ENCODE peak calls at places on chromosomes 12 and 14, in eight cellular contexts. Q is stimulated activated CD8-positive, alpha-beta memory T cell treated with anti-CD3 and anti-CD28 coated beads, Interleukin-15, amount 100 ng/mL, for 24 hours; K is CD8-positive, alpha-beta T cell; L is stimulated activated CD4-positive, alpha-beta T cell treated with anti-CD3 and anti-CD28 coated beads, Interleukin-2, amount 100 ng/mL, for 48 hours; P is astrocyte; U is SK-N-SH; O is NCI-H345; F is left ventricle myocardium inferior. Y is an unnamed sample.

GRCh38 chr14:51518681-51519080 is 133.0 kb upstream of the FRMD6 start:
- DNase-seq in Q (no peak), K (no peak), L (no peak), P (no peak), U (no peak), O (no peak), F (no peak), Y (no peak)

GRCh38 chr12:120760349-120761245 is 35.0 kb downstream of the ACADS start:
- DNase-seq in Q (no peak), K (no peak), L (no peak), P (no peak), U (no peak), O (peak), F (no peak), Y (no peak)

GRCh38 chr14:59116984-59117415 is 71.5 kb upstream of the DAAM1 start:
- DNase-seq in Q (no peak), K (no peak), L (no peak), P (peak), U (no peak), O (peak), F (no peak), Y (peak)

GRCh38 chr14:61188936-61189808 is 92.0 kb downstream of the TMEM30B start:
- DNase-seq in Q (no peak), K (peak), L (peak), P (peak), U (peak), O (no peak), F (peak), Y (no peak)

GRCh38 chr12:88052686-88053085 is 23.5 kb upstream of the C12orf50 start:
- DNase-seq in Q (no peak), K (no peak), L (no peak), P (peak), U (peak), O (peak), F (no peak), Y (peak)

GRCh38 chr14:23566782-23567185 is 807 bp downstream of the AP1G2 start:
- DNase-seq in Q (no peak), K (no peak), L (no peak), P (no peak), U (peak), O (no peak), F (no peak), Y (no peak)

GRCh38 chr14:36221097-36221496 is 44.6 kb upstream of the PTCSC3 start:
- DNase-seq in Q (no peak), K (no peak), L (no peak), P (no peak), U (no peak), O (peak), F (no peak), Y (no peak)

GRCh38 chr12:14961466-14962155 is at the start of gene ARHGDIB:
- DNase-seq in Q (no peak), K (peak), L (peak), P (no peak), U (no peak), O (no peak), F (peak), Y (no peak)

GRCh38 chr14:49796025-49796424 is 28.1 kb downstream of the KLHDC2 start:
- DNase-seq in Q (no peak), K (no peak), L (no peak), P (no peak), U (no peak), O (no peak), F (no peak), Y (no peak)

GRCh38 chr14:66379116-66379515 is 107.1 kb upstream of the CCDC196 start:
- DNase-seq in Q (no peak), K (no peak), L (no peak), P (peak), U (no peak), O (no peak), F (peak), Y (no peak)

GRCh38 chr12:26113853-26114719 is 10.8 kb downstream of the BHLHE41 start:
- DNase-seq in Q (peak), K (peak), L (peak), P (peak), U (peak), O (peak), F (peak), Y (peak)

GRCh38 chr12:90915353-90915752 is 39.6 kb downstream of the CCER1 start:
- DNase-seq in Q (no peak), K (no peak), L (no peak), P (no peak), U (no peak), O (no peak), F (no peak), Y (no peak)

GRCh38 chr12:2291182-2291832 is 238.5 kb downstream of the CACNA1C start:
- DNase-seq in Q (no peak), K (peak), L (no peak), P (no peak), U (peak), O (peak), F (no peak), Y (peak)

GRCh38 chr12:53499261-53500118 is at the start of gene MAP3K12:
- DNase-seq in Q (no peak), K (peak), L (no peak), P (peak), U (peak), O (peak), F (peak), Y (peak)

GRCh38 chr14:100448376-100448775 is 125.2 kb downstream of the SLC25A47 start:
- DNase-seq in Q (no peak), K (no peak), L (no peak), P (no peak), U (no peak), O (no peak), F (no peak), Y (no peak)

GRCh38 chr14:36829547-36829946 is 167.9 kb downstream of the PAX9 start:
- DNase-seq in Q (no peak), K (no peak), L (no peak), P (no peak), U (no peak), O (no peak), F (no peak), Y (no peak)

GRCh38 chr12:105507311-105508035 is 177.0 kb downstream of the C12orf75 start:
- DNase-seq in Q (no peak), K (no peak), L (no peak), P (peak), U (no peak), O (no peak), F (no peak), Y (no peak)

GRCh38 chr12:124992874-124993567 is 424 bp upstream of the BRI3BP start:
- DNase-seq in Q (peak), K (peak), L (peak), P (peak), U (peak), O (peak), F (no peak), Y (peak)

GRCh38 chr14:72518809-72519377 is 375.0 kb downstream of the DPF3 start:
- DNase-seq in Q (no peak), K (peak), L (no peak), P (peak), U (no peak), O (no peak), F (no peak), Y (no peak)

GRCh38 chr12:28248555-28249127 is 58.4 kb downstream of the CCDC91 start:
- DNase-seq in Q (no peak), K (no peak), L (no peak), P (no peak), U (no peak), O (no peak), F (no peak), Y (no peak)

GRCh38 chr12:22924391-22924790 is 299.4 kb downstream of the ETNK1 start:
- DNase-seq in Q (no peak), K (no peak), L (no peak), P (no peak), U (no peak), O (no peak), F (no peak), Y (no peak)

GRCh38 chr14:99925471-99925870 is 132.3 kb downstream of the EML1 start:
- DNase-seq in Q (no peak), K (no peak), L (no peak), P (no peak), U (no peak), O (no peak), F (no peak), Y (no peak)

GRCh38 chr12:117494833-117495714 is 133.6 kb upstream of the NOS1 start:
- DNase-seq in Q (no peak), K (no peak), L (no peak), P (no peak), U (no peak), O (peak), F (no peak), Y (no peak)

GRCh38 chr12:26564391-26564790 is 268.6 kb downstream of the ITPR2 start:
- DNase-seq in Q (no peak), K (no peak), L (no peak), P (peak), U (no peak), O (no peak), F (no peak), Y (no peak)

GRCh38 chr12:92134638-92135274 is 10.9 kb downstream of the BTG1 start:
- DNase-seq in Q (no peak), K (no peak), L (no peak), P (peak), U (no peak), O (no peak), F (no peak), Y (no peak)

GRCh38 chr12:95262808-95263207 is 45.2 kb downstream of the VEZT start:
- DNase-seq in Q (no peak), K (no peak), L (no peak), P (no peak), U (no peak), O (no peak), F (no peak), Y (no peak)

GRCh38 chr12:52947738-52948423 is 1.0 kb upstream of the KRT18 start:
- DNase-seq in Q (no peak), K (no peak), L (no peak), P (no peak), U (no peak), O (no peak), F (no peak), Y (no peak)

GRCh38 chr14:49886523-49886922 is 6.4 kb upstream of the ARF6 start:
- DNase-seq in Q (no peak), K (no peak), L (no peak), P (no peak), U (no peak), O (no peak), F (no peak), Y (no peak)

GRCh38 chr12:86669010-86669409 is 412.8 kb upstream of the MGAT4C start:
- DNase-seq in Q (no peak), K (no peak), L (no peak), P (no peak), U (no peak), O (no peak), F (no peak), Y (no peak)

GRCh38 chr12:1544991-1545700 is 49.2 kb downstream of the FBXL14 start:
- DNase-seq in Q (no peak), K (no peak), L (no peak), P (no peak), U (no peak), O (no peak), F (peak), Y (peak)

Y was measured in SK-MEL-5.